ENCODE peak calls at places on chromosomes 16 and 17, in five cellular contexts. S, F, A, J and M are unnamed samples.

GRCh38 chr16:16828913-16829398 is 450.0 kb downstream of the NPIPA7 start:
- DNase-seq in A (no peak), J (no peak), F (peak), S (no peak), M (no peak)

GRCh38 chr16:49788505-49788904 is 67.4 kb downstream of the ZNF423 start:
- DNase-seq in S (no peak), F (no peak), J (no peak), A (peak), M (no peak)

GRCh38 chr17:4785311-4786110 is 653 bp downstream of the VMO1 start:
- DNase-seq in J (peak), F (no peak), A (no peak), S (no peak), M (no peak)

GRCh38 chr16:83312015-83312734 is 495.6 kb upstream of the HSBP1 start:
- DNase-seq in A (no peak), S (no peak), F (no peak), J (no peak), M (no peak)

GRCh38 chr17:9880582-9880999 is 24.5 kb downstream of the RCVRN start:
- DNase-seq in S (no peak), J (no peak), F (no peak), A (no peak), M (peak)

GRCh38 chr16:72877374-72878028 is 170.4 kb downstream of the ZFHX3 start:
- DNase-seq in A (no peak), F (no peak), J (no peak), S (no peak), M (peak)

GRCh38 chr16:51762081-51762995 is 611.3 kb upstream of the SALL1 start:
- DNase-seq in A (peak), F (peak), J (peak), S (peak), M (peak)

GRCh38 chr17:35372846-35373531 is 432 bp downstream of the SLFN11 start:
- DNase-seq in F (peak), A (peak), J (peak), S (no peak), M (peak)

GRCh38 chr16:70576431-70577255 is 53.0 kb downstream of the SF3B3 start:
- DNase-seq in F (peak), J (no peak), S (no peak), A (no peak), M (peak)

GRCh38 chr17:29143894-29144293 is 36.3 kb downstream of the MYO18A start:
- DNase-seq in F (peak), S (peak), J (peak), A (peak), M (peak)

GRCh38 chr16:22255335-22255734 is 41.9 kb upstream of the POLR3E start:
- DNase-seq in S (no peak), J (no peak), F (no peak), A (no peak), M (no peak)

GRCh38 chr16:12416136-12416787 is 387.4 kb downstream of the CPPED1 start:
- DNase-seq in F (no peak), J (no peak), S (no peak), A (no peak), M (no peak)

GRCh38 chr16:77585852-77586251 is 136.5 kb upstream of the NUDT7 start:
- DNase-seq in F (no peak), A (no peak), S (no peak), J (no peak), M (peak)

GRCh38 chr17:15966183-15966878 is 21.4 kb downstream of the ADORA2B start:
- DNase-seq in F (peak), S (no peak), A (no peak), J (no peak), M (peak)

GRCh38 chr16:85136705-85137322 is 24.5 kb upstream of the CIBAR2 start:
- DNase-seq in J (peak), S (no peak), A (peak), F (peak), M (no peak)

GRCh38 chr17:731943-732787 is at the start of gene TLCD3A:
- DNase-seq in A (peak), S (peak), F (peak), J (peak), M (peak)

GRCh38 chr17:49523706-49524472 is 28.8 kb downstream of the NGFR start:
- DNase-seq in A (no peak), J (no peak), S (no peak), F (no peak), M (peak)

GRCh38 chr17:67672592-67672991 is 45.1 kb upstream of the NOL11 start:
- DNase-seq in J (no peak), S (no peak), F (no peak), A (no peak), M (no peak)

GRCh38 chr17:11308550-11308949 is 67.5 kb downstream of the SHISA6 start:
- DNase-seq in J (no peak), S (no peak), A (no peak), F (no peak), M (no peak)

GRCh38 chr16:22053921-22054341 is 38.4 kb upstream of the VWA3A start:
- DNase-seq in A (no peak), S (no peak), F (no peak), J (no peak), M (no peak)

GRCh38 chr16:69412287-69412686 is 12.1 kb upstream of the CYB5B start:
- DNase-seq in A (no peak), J (no peak), S (no peak), F (no peak), M (no peak)

GRCh38 chr17:327971-328370 is 24.6 kb downstream of the RPH3AL start:
- DNase-seq in F (no peak), S (no peak), A (no peak), J (no peak), M (no peak)

DNA sequence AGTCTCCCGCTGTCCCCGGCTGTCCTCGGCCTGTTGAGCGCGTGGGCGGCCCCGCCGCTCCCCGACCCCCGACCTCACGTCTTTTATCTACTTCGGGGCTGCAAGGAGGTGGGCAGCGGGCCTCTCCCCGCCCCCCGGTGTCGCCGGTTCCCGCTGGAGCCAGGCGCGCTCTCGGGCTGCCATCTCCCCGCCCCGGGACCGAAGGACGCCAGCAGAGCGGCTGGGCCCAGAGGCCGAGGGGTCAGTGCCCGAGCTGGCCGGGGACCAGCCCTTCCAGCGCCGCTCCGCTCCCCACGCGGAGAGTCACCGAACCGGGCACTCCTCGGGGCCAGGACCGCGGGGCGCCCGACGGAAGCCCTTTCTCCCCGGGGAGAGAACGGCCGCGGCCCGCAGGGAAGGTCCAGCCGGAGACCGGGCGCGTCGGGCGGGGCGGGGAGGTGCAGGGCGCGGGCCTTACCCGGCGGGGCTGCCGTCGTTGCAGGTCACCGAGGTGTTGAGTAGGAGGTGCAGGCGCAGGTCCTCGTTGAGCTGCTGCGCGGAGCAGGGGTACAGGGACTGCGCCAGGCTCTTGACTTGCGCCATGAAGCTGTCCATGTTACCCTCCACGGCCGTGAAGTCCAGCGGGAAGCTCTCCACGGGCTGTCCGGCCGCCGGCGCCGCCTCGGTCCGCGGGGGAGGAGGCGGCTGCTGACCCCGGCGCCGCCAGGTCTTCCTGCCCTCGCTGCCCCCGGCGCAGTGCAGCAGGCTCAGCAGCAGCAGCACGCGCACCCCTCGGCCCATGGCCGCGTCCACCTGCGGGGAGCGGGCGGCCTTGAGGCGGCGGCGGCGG is 643 bp downstream of the NOTUM start:
- DNase-seq in J (peak), A (no peak), F (peak), S (no peak), M (no peak)
- TF ChIP-seq CTCF in J (no peak), A (no peak), F (no peak), S (no peak), M (no peak)

GRCh38 chr16:66091462-66091861 is 275.0 kb upstream of the CDH5 start:
- DNase-seq in S (no peak), J (no peak), A (no peak), F (no peak), M (no peak)

GRCh38 chr16:66097746-66098145 is 268.7 kb upstream of the CDH5 start:
- DNase-seq in A (no peak), J (no peak), F (no peak), S (no peak), M (no peak)

GRCh38 chr16:66099261-66099660 is 267.2 kb upstream of the CDH5 start:
- DNase-seq in S (no peak), J (no peak), A (no peak), F (no peak), M (no peak)

GRCh38 chr16:66093217-66093616 is 273.3 kb upstream of the CDH5 start:
- DNase-seq in F (no peak), S (no peak), J (no peak), A (no peak), M (no peak)

DNA sequence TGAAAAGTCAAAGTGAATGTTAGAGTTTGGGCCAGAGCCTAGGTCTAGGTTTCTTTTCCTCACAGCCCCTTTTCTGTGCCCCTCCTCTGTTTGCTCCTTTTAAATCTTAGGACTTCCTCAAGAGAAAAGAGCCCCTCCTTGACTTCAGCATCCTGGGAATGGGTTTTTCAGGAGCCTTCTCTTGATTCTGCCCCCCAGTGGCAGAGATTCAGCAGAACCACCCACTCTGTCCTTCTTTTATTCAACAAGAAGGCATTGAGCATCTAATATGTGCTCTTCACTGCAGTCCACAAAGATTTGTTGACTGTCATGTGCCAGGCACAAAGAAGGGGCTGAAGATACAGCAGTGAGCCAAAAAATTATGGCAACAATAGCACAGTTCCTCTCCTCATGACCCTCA is 270.8 kb upstream of the CDH5 start:
- DNase-seq in S (no peak), J (no peak), F (peak), A (no peak), M (no peak)
- TF ChIP-seq CTCF in S (no peak), J (no peak), F (peak), A (no peak), M (peak)

DNA sequence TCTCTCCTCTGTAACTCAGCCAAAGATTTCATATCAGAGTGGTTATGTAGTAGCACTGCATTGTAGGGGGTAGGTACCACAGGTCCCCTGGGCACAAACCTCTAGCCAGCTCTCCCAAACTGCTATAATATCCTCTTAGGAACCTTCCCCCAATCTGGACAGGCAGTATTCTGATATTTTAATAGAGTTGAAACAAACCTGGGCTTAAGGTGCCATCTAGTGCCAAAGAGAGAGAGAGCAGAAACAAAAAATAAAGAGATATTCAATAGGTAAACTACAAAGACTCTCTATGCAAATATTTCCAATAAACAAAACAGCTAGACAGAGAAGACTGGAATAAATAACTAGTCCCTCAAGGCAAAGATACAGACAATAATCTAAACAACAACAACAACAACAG is 1070.0 kb downstream of the CDH11 start:
- DNase-seq in S (no peak), F (peak), A (no peak), J (no peak), M (peak)
- TF ChIP-seq CTCF in S (peak), F (peak), A (no peak), J (peak), M (peak)

DNA sequence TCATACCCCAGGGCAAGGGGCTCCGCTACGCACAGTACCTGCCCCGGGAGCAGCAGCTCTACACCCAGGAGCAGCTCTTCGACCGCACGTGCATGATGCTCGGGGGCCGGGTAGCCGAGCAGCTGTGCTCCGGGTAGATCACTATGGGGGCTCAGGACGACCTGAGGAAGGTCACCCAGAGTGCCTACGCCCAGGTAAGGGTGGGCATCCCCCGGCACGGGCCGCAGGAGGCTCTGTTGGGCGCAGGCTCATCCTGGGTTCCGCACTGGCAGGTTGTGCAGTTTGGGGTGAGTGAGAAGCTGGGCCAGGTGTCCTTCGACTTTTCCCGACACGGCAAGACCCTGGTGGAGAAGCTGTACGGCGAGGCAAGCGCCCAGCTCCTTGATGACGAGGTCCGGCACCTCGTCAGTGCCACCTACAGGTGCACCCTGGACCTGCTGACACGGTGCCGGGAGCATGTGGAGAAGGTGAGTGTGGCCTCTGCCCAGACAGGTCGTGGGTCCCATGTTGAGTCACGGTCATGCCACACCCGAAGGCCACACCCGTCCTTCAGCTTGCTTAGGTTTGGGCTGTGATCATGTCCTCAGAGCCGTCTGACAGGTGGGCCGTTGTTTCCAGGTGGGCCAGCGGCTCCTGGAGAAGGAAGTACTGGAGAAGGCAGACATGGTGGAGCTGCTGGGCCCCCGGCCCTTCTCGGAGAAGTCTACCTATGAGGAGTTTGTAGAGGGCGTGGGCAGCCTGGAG is 19.3 kb downstream of the DBNDD1 start:
- DNase-seq in S (no peak), A (no peak), F (no peak), J (no peak), M (peak)
- TF ChIP-seq CTCF in S (peak), A (no peak), F (peak), J (no peak), M (no peak)

DNA sequence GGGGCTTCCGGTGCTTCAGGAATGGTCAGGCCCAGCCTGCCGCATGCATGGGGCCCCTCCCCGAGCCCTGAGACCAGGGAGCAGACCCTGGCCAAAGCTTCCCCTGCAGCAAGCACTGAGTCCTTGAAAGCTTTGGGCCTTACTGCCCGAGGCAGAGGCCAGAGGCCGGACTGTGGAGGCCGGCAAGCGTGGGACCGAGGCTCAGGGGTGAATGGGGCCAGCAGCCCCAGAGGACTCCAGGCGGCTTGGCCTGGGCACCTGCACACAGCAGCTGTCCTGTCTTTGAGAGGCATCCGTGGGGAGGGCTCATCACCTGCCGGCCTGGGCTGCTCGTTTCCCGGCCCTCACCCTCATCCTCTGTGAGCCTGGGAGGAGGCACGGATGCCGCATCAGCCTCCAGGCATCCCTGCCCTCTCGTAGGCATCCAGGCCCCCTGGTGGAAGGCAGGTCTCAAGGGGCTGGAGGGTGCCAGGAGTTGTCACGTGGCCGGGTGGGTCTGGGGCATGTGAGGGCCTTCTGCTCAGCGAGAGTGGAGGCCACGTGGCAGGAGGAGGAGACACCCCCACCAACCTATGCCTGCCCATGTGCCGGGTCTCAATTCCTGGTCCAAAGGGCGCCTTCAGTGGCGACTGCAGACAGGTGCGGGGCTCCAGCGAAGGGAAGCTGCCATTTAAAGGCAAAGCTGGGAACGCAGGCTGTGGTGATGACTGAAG is 31.4 kb downstream of the CACNA1H start:
- DNase-seq in S (no peak), J (no peak), F (no peak), A (no peak), M (no peak)
- TF ChIP-seq CTCF in S (peak), J (no peak), F (peak), A (no peak), M (peak)

GRCh38 chr16:57660715-57661463 is 7.2 kb upstream of the ADGRG3 start:
- DNase-seq in F (no peak), J (no peak), S (no peak), A (no peak), M (no peak)
- TF ChIP-seq CTCF in F (peak), J (peak), S (no peak), A (no peak), M (no peak)

DNA sequence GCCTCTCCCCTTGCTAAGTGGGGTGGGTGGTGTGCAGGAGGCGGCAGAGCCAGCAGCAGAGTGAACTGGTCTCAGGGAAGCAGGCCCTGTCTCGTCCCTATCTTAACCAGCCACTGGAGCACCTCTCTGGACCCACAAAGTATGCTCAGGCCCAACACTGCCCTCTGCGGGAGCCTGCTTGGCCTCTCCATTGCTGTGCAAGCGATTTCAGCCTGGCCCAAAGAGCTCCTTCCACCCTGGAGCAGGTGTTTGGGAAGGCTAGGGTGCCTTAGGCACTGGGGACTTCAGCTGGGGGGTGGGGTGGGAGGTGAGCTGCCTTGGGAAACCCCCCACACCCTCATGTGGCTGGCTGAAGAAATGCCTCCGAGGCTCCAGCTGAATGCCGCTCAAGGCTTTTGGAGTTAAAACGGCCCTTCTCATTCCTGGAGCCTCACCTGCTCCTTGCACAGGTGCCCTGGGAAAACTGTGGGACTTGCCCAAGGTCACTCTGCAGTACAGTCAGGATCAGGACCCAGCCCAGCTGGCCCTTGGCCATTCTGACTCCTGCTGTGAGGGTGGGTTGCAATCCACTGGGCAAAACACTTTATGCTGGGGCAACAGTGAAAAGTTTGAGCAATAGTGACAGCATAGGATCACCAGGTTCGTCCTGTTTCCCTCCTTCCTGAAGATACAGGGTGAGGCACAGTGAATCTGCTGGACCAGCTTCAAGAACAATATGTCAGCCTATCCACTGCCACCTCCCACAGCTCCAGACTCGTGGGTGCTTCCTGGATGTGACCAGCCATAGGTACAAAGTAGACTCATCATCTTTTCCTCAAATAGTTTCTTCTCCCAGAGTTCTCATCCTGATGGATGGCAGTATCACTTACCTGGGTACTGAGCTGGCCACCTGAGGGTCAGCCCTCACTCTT is 5.9 kb upstream of the UBE2O start:
- DNase-seq in A (no peak), F (peak), S (peak), J (no peak), M (peak)
- TF ChIP-seq CTCF in A (peak), F (peak), S (peak), J (peak), M (peak)